ENCODE peak calls at places on chromosome 11, in five cellular contexts. One of them, this sample, is unnamed.

GRCh38 chr11:62882811-62883496 is 2.3 kb downstream of the SLC3A2 start:
- DNase-seq in Calu3: no peak
- DNase-seq in activated CD8-positive, alpha-beta T cell treated with anti-CD3 and anti-CD28 coated beads for 36 hours: no peak
- DNase-seq in endodermal cell: no peak
- DNase-seq in endothelial cell of umbilical vein: peak; percentile 72
- DNase-seq in this sample: no peak

GRCh38 chr11:115869780-115870431 is 365.7 kb upstream of the CADM1 start:
- DNase-seq in Calu3: no peak
- DNase-seq in activated CD8-positive, alpha-beta T cell treated with anti-CD3 and anti-CD28 coated beads for 36 hours: peak; percentile 12
- DNase-seq in endodermal cell: peak; percentile 89
- DNase-seq in endothelial cell of umbilical vein: no peak
- DNase-seq in this sample: peak; percentile 50

GRCh38 chr11:134573857-134574256 is 161.8 kb upstream of the B3GAT1 start:
- DNase-seq in Calu3: no peak
- DNase-seq in activated CD8-positive, alpha-beta T cell treated with anti-CD3 and anti-CD28 coated beads for 36 hours: no peak
- DNase-seq in endodermal cell: peak; percentile 28
- DNase-seq in endothelial cell of umbilical vein: no peak
- DNase-seq in this sample: no peak

GRCh38 chr11:67251841-67252240 is 14.4 kb upstream of the GRK2 start:
- DNase-seq in Calu3: no peak
- DNase-seq in activated CD8-positive, alpha-beta T cell treated with anti-CD3 and anti-CD28 coated beads for 36 hours: no peak
- DNase-seq in endodermal cell: no peak
- DNase-seq in endothelial cell of umbilical vein: no peak
- DNase-seq in this sample: no peak

GRCh38 chr11:113603277-113604059 is 102.6 kb downstream of the TMPRSS5 start:
- DNase-seq in Calu3: no peak
- DNase-seq in activated CD8-positive, alpha-beta T cell treated with anti-CD3 and anti-CD28 coated beads for 36 hours: no peak
- DNase-seq in endodermal cell: no peak
- DNase-seq in endothelial cell of umbilical vein: peak; percentile 18
- DNase-seq in this sample: no peak

GRCh38 chr11:70176940-70177689 is 26.0 kb upstream of the FADD start:
- DNase-seq in Calu3: peak; percentile 55
- DNase-seq in activated CD8-positive, alpha-beta T cell treated with anti-CD3 and anti-CD28 coated beads for 36 hours: peak; percentile 73
- DNase-seq in endodermal cell: peak; percentile 93
- DNase-seq in endothelial cell of umbilical vein: no peak
- DNase-seq in this sample: peak; percentile 84

GRCh38 chr11:108559904-108560303 is 33.7 kb downstream of the EXPH5 start:
- DNase-seq in Calu3: no peak
- DNase-seq in activated CD8-positive, alpha-beta T cell treated with anti-CD3 and anti-CD28 coated beads for 36 hours: no peak
- DNase-seq in endodermal cell: no peak
- DNase-seq in endothelial cell of umbilical vein: no peak
- DNase-seq in this sample: no peak

GRCh38 chr11:1573077-1573846 is 1.2 kb upstream of the DUSP8 start:
- DNase-seq in Calu3: peak; percentile 54
- DNase-seq in activated CD8-positive, alpha-beta T cell treated with anti-CD3 and anti-CD28 coated beads for 36 hours: peak; percentile 58
- DNase-seq in endodermal cell: peak; percentile 74
- DNase-seq in endothelial cell of umbilical vein: no peak
- DNase-seq in this sample: peak; percentile 35

GRCh38 chr11:74701351-74701750 is 29.9 kb downstream of the CHRDL2 start:
- DNase-seq in Calu3: no peak
- DNase-seq in activated CD8-positive, alpha-beta T cell treated with anti-CD3 and anti-CD28 coated beads for 36 hours: peak; percentile 13
- DNase-seq in endodermal cell: peak; percentile 82
- DNase-seq in endothelial cell of umbilical vein: no peak
- DNase-seq in this sample: no peak

GRCh38 chr11:119056397-119056999 is 507 bp downstream of the HYOU1 start:
- DNase-seq in Calu3: peak; percentile 28
- DNase-seq in activated CD8-positive, alpha-beta T cell treated with anti-CD3 and anti-CD28 coated beads for 36 hours: peak; percentile 51
- DNase-seq in endodermal cell: peak; percentile 84
- DNase-seq in endothelial cell of umbilical vein: no peak
- DNase-seq in this sample: peak; percentile 55

GRCh38 chr11:70641366-70641765 is 243.0 kb downstream of the CTTN start:
- DNase-seq in Calu3: no peak
- DNase-seq in activated CD8-positive, alpha-beta T cell treated with anti-CD3 and anti-CD28 coated beads for 36 hours: no peak
- DNase-seq in endodermal cell: peak; percentile 63
- DNase-seq in endothelial cell of umbilical vein: no peak
- DNase-seq in this sample: no peak

GRCh38 chr11:98728421-98728820 is 292.3 kb upstream of the CNTN5 start:
- DNase-seq in Calu3: no peak
- DNase-seq in activated CD8-positive, alpha-beta T cell treated with anti-CD3 and anti-CD28 coated beads for 36 hours: no peak
- DNase-seq in endodermal cell: no peak
- DNase-seq in endothelial cell of umbilical vein: no peak
- DNase-seq in this sample: no peak

GRCh38 chr11:14907411-14908213 is 15.6 kb upstream of the CYP2R1 start:
- DNase-seq in Calu3: peak; percentile 82
- DNase-seq in activated CD8-positive, alpha-beta T cell treated with anti-CD3 and anti-CD28 coated beads for 36 hours: peak; percentile 93
- DNase-seq in endodermal cell: peak; percentile 94
- DNase-seq in endothelial cell of umbilical vein: peak; percentile 42
- DNase-seq in this sample: peak; percentile 41

GRCh38 chr11:65650547-65651338 is 12.0 kb downstream of the RELA start:
- DNase-seq in Calu3: no peak
- DNase-seq in activated CD8-positive, alpha-beta T cell treated with anti-CD3 and anti-CD28 coated beads for 36 hours: no peak
- DNase-seq in endodermal cell: peak; percentile 63
- DNase-seq in endothelial cell of umbilical vein: no peak
- DNase-seq in this sample: no peak

GRCh38 chr11:65651589-65652510 is 10.9 kb downstream of the RELA start:
- DNase-seq in Calu3: peak; percentile 89
- DNase-seq in activated CD8-positive, alpha-beta T cell treated with anti-CD3 and anti-CD28 coated beads for 36 hours: no peak
- DNase-seq in endodermal cell: peak; percentile 41
- DNase-seq in endothelial cell of umbilical vein: no peak
- DNase-seq in this sample: no peak

GRCh38 chr11:65653229-65654225 is 9.2 kb downstream of the RELA start:
- DNase-seq in Calu3: no peak
- DNase-seq in activated CD8-positive, alpha-beta T cell treated with anti-CD3 and anti-CD28 coated beads for 36 hours: no peak
- DNase-seq in endodermal cell: no peak
- DNase-seq in endothelial cell of umbilical vein: peak; percentile 71
- DNase-seq in this sample: no peak

GRCh38 chr11:65651339-65651588 is 11.5 kb downstream of the RELA start:
- DNase-seq in Calu3: no peak
- DNase-seq in activated CD8-positive, alpha-beta T cell treated with anti-CD3 and anti-CD28 coated beads for 36 hours: no peak
- DNase-seq in endodermal cell: no peak
- DNase-seq in endothelial cell of umbilical vein: no peak
- DNase-seq in this sample: no peak

GRCh38 chr11:65652511-65653228 is 10.0 kb downstream of the RELA start:
- DNase-seq in Calu3: peak; percentile 96
- DNase-seq in activated CD8-positive, alpha-beta T cell treated with anti-CD3 and anti-CD28 coated beads for 36 hours: peak; percentile 97
- DNase-seq in endodermal cell: peak; percentile 96
- DNase-seq in endothelial cell of umbilical vein: peak; percentile 96
- DNase-seq in this sample: peak; percentile 99
- TF ChIP-seq CTCF in Calu3: no peak
- TF ChIP-seq CTCF in activated CD8-positive, alpha-beta T cell treated with anti-CD3 and anti-CD28 coated beads for 36 hours: no peak
- TF ChIP-seq CTCF in endodermal cell: no peak
- TF ChIP-seq CTCF in endothelial cell of umbilical vein: no peak
- TF ChIP-seq CTCF in this sample: no peak

DNA sequence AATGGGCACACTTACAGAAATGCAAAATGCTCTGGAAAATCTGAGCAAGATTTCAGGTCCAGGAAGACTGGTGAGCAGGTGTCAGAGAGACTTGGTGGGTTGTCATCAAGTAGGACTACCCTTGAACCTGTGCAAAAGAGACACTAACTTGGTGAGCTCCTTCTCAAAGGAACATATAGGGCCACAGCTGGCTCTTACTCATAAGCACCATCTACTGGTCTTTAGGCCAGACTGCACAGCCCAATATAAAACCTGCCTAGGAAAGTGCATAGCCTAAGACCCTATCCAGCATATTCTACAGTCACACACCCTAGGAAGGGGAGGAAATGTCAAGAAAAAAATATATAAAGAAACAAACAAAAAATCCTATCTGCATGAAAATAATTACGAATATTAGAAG is 18.2 kb upstream of the OR10W1 start:
- DNase-seq in Calu3: peak; percentile 38
- DNase-seq in activated CD8-positive, alpha-beta T cell treated with anti-CD3 and anti-CD28 coated beads for 36 hours: peak; percentile 9
- DNase-seq in endodermal cell: peak; percentile 52
- DNase-seq in endothelial cell of umbilical vein: peak; percentile 53
- DNase-seq in this sample: peak; percentile 40
- TF ChIP-seq CTCF in Calu3: peak; percentile 31
- TF ChIP-seq CTCF in activated CD8-positive, alpha-beta T cell treated with anti-CD3 and anti-CD28 coated beads for 36 hours: no peak
- TF ChIP-seq CTCF in endodermal cell: peak; percentile 83
- TF ChIP-seq CTCF in endothelial cell of umbilical vein: peak; percentile 70
- TF ChIP-seq CTCF in this sample: peak; percentile 80

GRCh38 chr11:94740975-94741707 is 27.0 kb upstream of the AMOTL1 start:
- DNase-seq in Calu3: peak; percentile 20
- DNase-seq in activated CD8-positive, alpha-beta T cell treated with anti-CD3 and anti-CD28 coated beads for 36 hours: peak; percentile 5
- DNase-seq in endodermal cell: peak; percentile 79
- DNase-seq in endothelial cell of umbilical vein: peak; percentile 73
- DNase-seq in this sample: peak; percentile 64
- TF ChIP-seq CTCF in Calu3: no peak
- TF ChIP-seq CTCF in activated CD8-positive, alpha-beta T cell treated with anti-CD3 and anti-CD28 coated beads for 36 hours: no peak
- TF ChIP-seq CTCF in endodermal cell: peak; percentile 76
- TF ChIP-seq CTCF in endothelial cell of umbilical vein: peak; percentile 30
- TF ChIP-seq CTCF in this sample: peak; percentile 22

GRCh38 chr11:59142530-59143507 is at the start of gene FAM111A:
- DNase-seq in Calu3: peak; percentile 88
- DNase-seq in activated CD8-positive, alpha-beta T cell treated with anti-CD3 and anti-CD28 coated beads for 36 hours: peak; percentile 87
- DNase-seq in endodermal cell: peak; percentile 96
- DNase-seq in endothelial cell of umbilical vein: peak; percentile 91
- DNase-seq in this sample: peak; percentile 85
- TF ChIP-seq CTCF in Calu3: peak; percentile 14
- TF ChIP-seq CTCF in activated CD8-positive, alpha-beta T cell treated with anti-CD3 and anti-CD28 coated beads for 36 hours: no peak
- TF ChIP-seq CTCF in endodermal cell: peak; percentile 63
- TF ChIP-seq CTCF in endothelial cell of umbilical vein: peak; percentile 47
- TF ChIP-seq CTCF in this sample: peak; percentile 75

DNA sequence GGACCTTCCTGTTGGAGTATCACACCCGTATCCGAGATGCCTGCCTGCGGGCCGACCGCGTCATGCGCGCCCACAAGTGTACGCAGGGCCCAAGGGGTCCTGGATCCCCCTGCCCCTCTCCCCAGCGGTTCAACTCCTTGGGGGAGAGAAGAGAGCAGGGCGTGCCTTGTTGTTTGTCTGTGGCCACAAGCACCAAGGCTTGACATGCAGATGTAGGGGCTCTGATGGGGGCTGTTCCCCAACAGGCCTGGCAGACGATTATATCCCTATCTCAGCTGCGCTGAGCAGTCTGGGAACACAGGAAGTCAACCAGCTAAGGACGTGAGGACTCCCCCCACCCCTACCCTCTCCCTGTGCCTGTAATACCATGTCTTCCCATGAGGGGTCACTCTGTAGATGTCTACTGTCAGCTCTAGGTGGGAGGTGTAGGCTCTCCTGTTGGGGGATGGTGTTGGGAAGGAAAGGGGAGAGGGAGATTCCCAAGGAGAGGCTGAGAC is 6.8 kb downstream of the CFL1 start:
- DNase-seq in Calu3: no peak
- DNase-seq in activated CD8-positive, alpha-beta T cell treated with anti-CD3 and anti-CD28 coated beads for 36 hours: peak; percentile 44
- DNase-seq in endodermal cell: peak; percentile 94
- DNase-seq in endothelial cell of umbilical vein: no peak
- DNase-seq in this sample: no peak
- TF ChIP-seq CTCF in Calu3: peak; percentile 27
- TF ChIP-seq CTCF in activated CD8-positive, alpha-beta T cell treated with anti-CD3 and anti-CD28 coated beads for 36 hours: peak; percentile 72
- TF ChIP-seq CTCF in endodermal cell: peak; percentile 83
- TF ChIP-seq CTCF in endothelial cell of umbilical vein: peak; percentile 50
- TF ChIP-seq CTCF in this sample: peak; percentile 41

DNA sequence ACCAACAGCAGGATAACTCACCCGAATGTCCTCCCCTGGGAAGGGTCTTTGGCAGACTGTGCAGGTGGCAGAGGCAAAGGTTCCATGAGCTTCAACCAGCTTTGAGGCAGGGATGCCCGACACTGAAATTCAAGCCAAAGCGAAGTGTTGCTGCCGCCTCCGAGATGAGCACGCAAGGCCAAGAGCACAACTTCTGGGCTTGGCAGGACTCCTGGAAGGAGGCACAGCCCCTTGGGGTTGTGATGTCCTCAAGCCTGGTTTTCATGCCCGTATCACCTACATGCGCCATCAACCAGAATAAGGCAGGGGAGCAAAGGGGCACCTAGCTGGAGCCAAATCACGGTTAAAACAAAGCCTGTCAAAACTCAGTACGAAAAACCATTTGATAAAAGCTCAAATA is 5.7 kb downstream of the SIRT3 start:
- DNase-seq in Calu3: no peak
- DNase-seq in activated CD8-positive, alpha-beta T cell treated with anti-CD3 and anti-CD28 coated beads for 36 hours: no peak
- DNase-seq in endodermal cell: no peak
- DNase-seq in endothelial cell of umbilical vein: no peak
- DNase-seq in this sample: no peak
- TF ChIP-seq CTCF in Calu3: no peak
- TF ChIP-seq CTCF in activated CD8-positive, alpha-beta T cell treated with anti-CD3 and anti-CD28 coated beads for 36 hours: no peak
- TF ChIP-seq CTCF in endodermal cell: no peak
- TF ChIP-seq CTCF in endothelial cell of umbilical vein: no peak
- TF ChIP-seq CTCF in this sample: no peak

GRCh38 chr11:75826463-75827220 is 11.6 kb downstream of the UVRAG start:
- DNase-seq in Calu3: no peak
- DNase-seq in activated CD8-positive, alpha-beta T cell treated with anti-CD3 and anti-CD28 coated beads for 36 hours: no peak
- DNase-seq in endodermal cell: no peak
- DNase-seq in endothelial cell of umbilical vein: peak; percentile 84
- DNase-seq in this sample: no peak

GRCh38 chr11:75823415-75823814 is 8.4 kb downstream of the UVRAG start:
- DNase-seq in Calu3: no peak
- DNase-seq in activated CD8-positive, alpha-beta T cell treated with anti-CD3 and anti-CD28 coated beads for 36 hours: no peak
- DNase-seq in endodermal cell: no peak
- DNase-seq in endothelial cell of umbilical vein: no peak
- DNase-seq in this sample: no peak

GRCh38 chr11:75831915-75832502 is 17.0 kb downstream of the UVRAG start:
- DNase-seq in Calu3: no peak
- DNase-seq in activated CD8-positive, alpha-beta T cell treated with anti-CD3 and anti-CD28 coated beads for 36 hours: no peak
- DNase-seq in endodermal cell: no peak
- DNase-seq in endothelial cell of umbilical vein: no peak
- DNase-seq in this sample: no peak

GRCh38 chr11:75827562-75827961 is 12.6 kb downstream of the UVRAG start:
- DNase-seq in Calu3: no peak
- DNase-seq in activated CD8-positive, alpha-beta T cell treated with anti-CD3 and anti-CD28 coated beads for 36 hours: no peak
- DNase-seq in endodermal cell: no peak
- DNase-seq in endothelial cell of umbilical vein: peak; percentile 73
- DNase-seq in this sample: no peak
- TF ChIP-seq CTCF in Calu3: no peak
- TF ChIP-seq CTCF in activated CD8-positive, alpha-beta T cell treated with anti-CD3 and anti-CD28 coated beads for 36 hours: no peak
- TF ChIP-seq CTCF in endodermal cell: no peak
- TF ChIP-seq CTCF in endothelial cell of umbilical vein: no peak
- TF ChIP-seq CTCF in this sample: no peak

DNA sequence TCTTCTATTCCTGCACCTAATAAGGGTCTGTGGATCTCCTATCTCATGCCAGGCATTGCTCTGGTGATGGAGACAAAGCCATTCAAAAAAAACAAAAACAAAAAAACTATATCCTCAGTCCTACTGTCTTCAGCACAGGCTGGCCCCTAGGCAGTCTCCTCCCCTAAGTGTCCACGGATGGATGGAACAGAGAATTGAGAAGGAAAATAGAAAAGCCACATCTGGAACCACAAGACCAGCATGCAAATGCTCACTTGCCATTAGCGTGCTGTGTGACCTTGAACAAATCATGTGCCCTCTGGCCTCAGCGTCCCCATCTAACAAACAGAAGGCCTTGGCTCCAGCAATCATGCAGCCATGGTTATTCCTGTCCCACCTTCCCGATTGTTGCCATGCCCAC is 32.7 kb upstream of the CD82 start:
- DNase-seq in Calu3: no peak
- DNase-seq in activated CD8-positive, alpha-beta T cell treated with anti-CD3 and anti-CD28 coated beads for 36 hours: no peak
- DNase-seq in endodermal cell: no peak
- DNase-seq in endothelial cell of umbilical vein: no peak
- DNase-seq in this sample: no peak
- TF ChIP-seq CTCF in Calu3: no peak
- TF ChIP-seq CTCF in activated CD8-positive, alpha-beta T cell treated with anti-CD3 and anti-CD28 coated beads for 36 hours: no peak
- TF ChIP-seq CTCF in endodermal cell: no peak
- TF ChIP-seq CTCF in endothelial cell of umbilical vein: no peak
- TF ChIP-seq CTCF in this sample: no peak

DNA sequence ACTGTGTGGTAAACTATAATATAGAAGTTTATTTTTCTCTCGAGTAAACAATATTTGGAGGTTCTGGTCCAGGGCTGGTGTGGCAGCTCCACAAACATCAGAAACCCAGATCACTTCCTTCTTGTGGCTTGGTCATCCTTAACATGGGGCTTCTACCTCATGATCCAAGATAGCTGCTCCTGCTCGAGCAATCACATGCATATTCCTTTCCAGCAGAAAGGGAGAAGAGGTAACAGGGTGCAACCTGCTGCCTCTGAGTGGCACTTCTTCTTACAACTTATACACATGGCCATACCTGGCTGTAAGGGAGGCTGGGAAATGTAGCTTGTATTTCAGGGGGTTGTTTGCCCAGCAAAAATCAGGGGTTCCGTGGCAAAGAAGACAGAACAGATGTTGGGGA is 44.6 kb upstream of the SYT7 start:
- DNase-seq in Calu3: no peak
- DNase-seq in activated CD8-positive, alpha-beta T cell treated with anti-CD3 and anti-CD28 coated beads for 36 hours: no peak
- DNase-seq in endodermal cell: no peak
- DNase-seq in endothelial cell of umbilical vein: no peak
- DNase-seq in this sample: no peak
- TF ChIP-seq CTCF in Calu3: no peak
- TF ChIP-seq CTCF in activated CD8-positive, alpha-beta T cell treated with anti-CD3 and anti-CD28 coated beads for 36 hours: no peak
- TF ChIP-seq CTCF in endodermal cell: no peak
- TF ChIP-seq CTCF in endothelial cell of umbilical vein: no peak
- TF ChIP-seq CTCF in this sample: no peak